ENCODE peak calls at places on chromosome 7, in four cellular contexts. B is hippocampal formation; V is naive thymus-derived CD8-positive, alpha-beta T cell; G is cardiac septum. K is an unnamed sample.

GRCh38 chr7:19392246-19392645 is 247.0 kb upstream of the FERD3L start:
- DNase-seq in B (no peak), V (no peak), G (no peak), K (peak)

GRCh38 chr7:2104107-2104710 is 128.5 kb downstream of the MAD1L1 start:
- DNase-seq in G (peak), V (peak), B (no peak), K (peak)

GRCh38 chr7:141820067-141820466 is 21.2 kb downstream of the PRSS37 start:
- DNase-seq in B (no peak), V (no peak), G (no peak), K (no peak)

GRCh38 chr7:130135208-130136205 is 65.2 kb downstream of the KLHDC10 start:
- DNase-seq in V (no peak), G (no peak), B (no peak), K (peak)

GRCh38 chr7:45592230-45592991 is 18.2 kb downstream of the ADCY1 start:
- DNase-seq in G (peak), B (no peak), V (no peak), K (no peak)

GRCh38 chr7:29449569-29450260 is 113.9 kb upstream of the PRR15 start:
- DNase-seq in V (no peak), B (no peak), G (no peak), K (no peak)

GRCh38 chr7:150357277-150357676 is 11.3 kb upstream of the REPIN1 start:
- DNase-seq in G (no peak), B (no peak), V (peak), K (no peak)

GRCh38 chr7:151572136-151572535 is 52.4 kb upstream of the RHEB start:
- DNase-seq in G (no peak), V (no peak), B (no peak), K (peak)

K was measured in astrocyte.